ENCODE peak calls at places on chromosomes 4 and X, in seven cellular contexts. K is HT1080; B is naive thymus-derived CD4-positive, alpha-beta T cell; Q is RCC 7860; T is stimulated activated CD4-positive, alpha-beta T cell treated with anti-CD3 and anti-CD28 coated beads, Interleukin-12 subunit alpha, Interleukin-12 subunit beta, amount 100 ng/mL, for 24 hours; C is activated CD4-positive, alpha-beta T cell treated with anti-CD3 and anti-CD28 coated beads, Interleukin-2, amount 10 ng/mL, durations not matched to agents 7 days and 5 days; G is Ammon's horn. R is an unnamed sample.

GRCh38 chr4:63788271-63788670 is 621.0 kb downstream of the TECRL start:
- DNase-seq in K (no peak), B (no peak), Q (no peak), T (no peak), C (no peak), G (no peak), R (no peak)

GRCh38 chrX:40366661-40367060 is 214.1 kb upstream of the ATP6AP2 start:
- DNase-seq in K (no peak), B (no peak), Q (no peak), T (no peak), C (no peak), G (no peak), R (no peak)

GRCh38 chr4:40227284-40227683 is 30.5 kb downstream of the RHOH start:
- DNase-seq in K (no peak), B (no peak), Q (no peak), T (peak), C (peak), G (peak), R (no peak)

GRCh38 chr4:16224669-16225068 is 1.6 kb downstream of the TAPT1 start:
- DNase-seq in K (no peak), B (peak), Q (no peak), T (no peak), C (no peak), G (no peak), R (no peak)

GRCh38 chrX:75061701-75062100 is 94.4 kb downstream of the ABCB7 start:
- DNase-seq in K (no peak), B (no peak), Q (no peak), T (no peak), C (no peak), G (no peak), R (no peak)

GRCh38 chr4:186497043-186497442 is 58.3 kb downstream of the MTNR1A start:
- DNase-seq in K (no peak), B (no peak), Q (no peak), T (no peak), C (no peak), G (no peak), R (no peak)

GRCh38 chrX:103372886-103373285 is 3.5 kb upstream of the BEX3 start:
- DNase-seq in K (no peak), B (no peak), Q (no peak), T (no peak), C (no peak), G (no peak), R (no peak)

GRCh38 chr4:8727131-8727530 is 134.6 kb downstream of the CPZ start:
- DNase-seq in K (no peak), B (no peak), Q (no peak), T (no peak), C (peak), G (no peak), R (no peak)

GRCh38 chr4:88991746-88992145 is 65.2 kb downstream of the FAM13A start:
- DNase-seq in K (peak), B (no peak), Q (no peak), T (no peak), C (no peak), G (no peak), R (no peak)

GRCh38 chrX:2391869-2392606 is 108.7 kb downstream of the DHRSX start:
- DNase-seq in K (peak), B (no peak), Q (peak), T (no peak), C (no peak), G (no peak), R (no peak)

GRCh38 chrX:80808160-80808735 is 1.4 kb downstream of the BRWD3 start:
- DNase-seq in K (peak), B (peak), Q (peak), T (peak), C (peak), G (peak), R (peak)

GRCh38 chr4:176044589-176044951 is 21.1 kb upstream of the WDR17 start:
- DNase-seq in K (peak), B (no peak), Q (no peak), T (no peak), C (no peak), G (peak), R (no peak)

GRCh38 chr4:168674869-168675268 is 178.0 kb downstream of the PALLD start:
- DNase-seq in K (no peak), B (no peak), Q (no peak), T (no peak), C (no peak), G (no peak), R (no peak)

GRCh38 chr4:114598191-114599121 is at the start of gene UGT8:
- DNase-seq in K (no peak), B (peak), Q (peak), T (peak), C (peak), G (peak), R (no peak)

GRCh38 chr4:68948044-68948743 is 3.4 kb downstream of the UGT2A3 start:
- DNase-seq in K (no peak), B (no peak), Q (no peak), T (no peak), C (no peak), G (no peak), R (no peak)

GRCh38 chr4:170853422-170854021 is 763.8 kb upstream of the AADAT start:
- DNase-seq in K (peak), B (no peak), Q (peak), T (peak), C (peak), G (peak), R (no peak)

GRCh38 chrX:11557120-11557519 is 108.6 kb downstream of the ARHGAP6 start:
- DNase-seq in K (peak), B (no peak), Q (peak), T (no peak), C (no peak), G (no peak), R (no peak)

GRCh38 chrX:40201486-40201885 is 103.7 kb upstream of the BCOR start:
- DNase-seq in K (no peak), B (no peak), Q (no peak), T (no peak), C (peak), G (no peak), R (no peak)

GRCh38 chr4:174156239-174156826 is 127.1 kb downstream of the FBXO8 start:
- DNase-seq in K (peak), B (peak), Q (peak), T (no peak), C (no peak), G (peak), R (no peak)

GRCh38 chr4:16715482-16715881 is 183.0 kb downstream of the LDB2 start:
- DNase-seq in K (no peak), B (no peak), Q (no peak), T (no peak), C (no peak), G (no peak), R (no peak)

GRCh38 chr4:156999175-156999517 is 27.5 kb upstream of the PDGFC start:
- DNase-seq in K (peak), B (no peak), Q (peak), T (no peak), C (no peak), G (no peak), R (no peak)

GRCh38 chr4:95546866-95547707 is 1.7 kb downstream of the UNC5C start:
- DNase-seq in K (no peak), B (no peak), Q (no peak), T (no peak), C (no peak), G (peak), R (no peak)

GRCh38 chr4:141314627-141315026 is 93.9 kb downstream of the ZNF330 start:
- DNase-seq in K (no peak), B (no peak), Q (no peak), T (no peak), C (no peak), G (no peak), R (no peak)

GRCh38 chr4:150096625-150097024 is 18.4 kb downstream of the DCLK2 start:
- DNase-seq in K (no peak), B (no peak), Q (no peak), T (no peak), C (no peak), G (peak), R (no peak)

GRCh38 chrX:51296138-51296537 is 36.5 kb upstream of the NUDT10 start:
- DNase-seq in K (no peak), B (no peak), Q (no peak), T (no peak), C (no peak), G (no peak), R (no peak)